ENCODE peak calls at places on chromosomes 2 and 18, in seven cellular contexts. Y is endothelial cell; S is PC-9; U is left cardiac atrium; E is fibroblast of pulmonary artery; P is stimulated activated CD8-positive, alpha-beta memory T cell treated with anti-CD3 and anti-CD28 coated beads, Interleukin-4, amount 100 ng/mL, for 1 hour; A is EH. W is an unnamed sample.

GRCh38 chr2:239781461-239781860 is 243.7 kb downstream of the NDUFA10 start:
- DNase-seq in E (no peak), S (no peak), P (no peak), Y (no peak), U (no peak), A (no peak), W (no peak)

GRCh38 chr2:205802069-205802468 is 119.8 kb downstream of the NRP2 start:
- DNase-seq in A (no peak), E (no peak), P (no peak), U (no peak), S (no peak), Y (no peak), W (no peak)

GRCh38 chr2:22355816-22356433 is 1029.1 kb upstream of the KLHL29 start:
- DNase-seq in S (peak; percentile 25), E (peak; percentile 2), U (peak; percentile 56), Y (peak; percentile 74), P (peak; percentile 2), A (peak; percentile 3), W (no peak)

GRCh38 chr18:58335821-58336220 is 291.8 kb downstream of the NEDD4L start:
- DNase-seq in E (no peak), P (no peak), Y (no peak), U (no peak), S (no peak), A (peak; percentile 22), W (no peak)

GRCh38 chr2:85409719-85410583 is at the start of gene CAPG:
- DNase-seq in A (no peak), E (no peak), Y (no peak), S (peak; percentile 89), U (peak; percentile 60), P (no peak), W (no peak)

GRCh38 chr2:20578895-20579825 is 71.7 kb downstream of the HS1BP3 start:
- DNase-seq in E (peak; percentile 99), Y (peak; percentile 62), A (peak; percentile 99), P (no peak), S (peak; percentile 76), U (peak; percentile 92), W (peak; percentile 84)

GRCh38 chr2:44623622-44624351 is 262.0 kb downstream of the CAMKMT start:
- DNase-seq in E (no peak), Y (no peak), S (no peak), P (no peak), U (no peak), A (no peak), W (no peak)

GRCh38 chr2:70888925-70889715 is 46.6 kb upstream of the ATP6V1B1 start:
- DNase-seq in Y (no peak), U (no peak), S (no peak), P (no peak), A (no peak), E (no peak), W (no peak)

GRCh38 chr2:177161741-177162440 is 50.7 kb upstream of the HNRNPA3 start:
- DNase-seq in E (peak; percentile 56), P (no peak), A (peak; percentile 41), U (no peak), S (peak; percentile 44), Y (no peak), W (no peak)

GRCh38 chr2:127158614-127159290 is 51.8 kb upstream of the BIN1 start:
- DNase-seq in P (no peak), E (no peak), S (no peak), U (no peak), A (no peak), Y (no peak), W (no peak)

GRCh38 chr2:112683550-112684414 is 37.0 kb upstream of the NT5DC4 start:
- DNase-seq in E (no peak), P (no peak), S (peak; percentile 34), A (no peak), Y (peak; percentile 43), U (no peak), W (no peak)

GRCh38 chr2:30374380-30374779 is 72.7 kb upstream of the LCLAT1 start:
- DNase-seq in U (no peak), Y (no peak), P (no peak), A (no peak), S (no peak), E (no peak), W (no peak)

GRCh38 chr2:219912530-219912929 is 285.1 kb downstream of the SLC4A3 start:
- DNase-seq in U (no peak), P (no peak), A (peak; percentile 74), Y (no peak), E (peak; percentile 5), S (no peak), W (no peak)

GRCh38 chr2:69945900-69946299 is 15.5 kb downstream of the ASPRV1 start:
- DNase-seq in S (no peak), Y (no peak), A (no peak), U (no peak), P (no peak), E (no peak), W (no peak)

GRCh38 chr2:197240018-197240712 is 70.4 kb downstream of the ANKRD44 start:
- DNase-seq in U (no peak), S (no peak), E (no peak), A (no peak), P (no peak), Y (no peak), W (no peak)

GRCh38 chr2:240579771-240580614 is 6.5 kb upstream of the CAPN10 start:
- DNase-seq in P (peak; percentile 52), A (peak; percentile 91), S (peak; percentile 97), E (peak; percentile 94), Y (no peak), U (peak; percentile 63), W (no peak)

GRCh38 chr2:207115715-207116364 is 49.9 kb downstream of the KLF7 start:
- DNase-seq in U (no peak), A (peak; percentile 47), P (no peak), E (peak; percentile 63), S (no peak), Y (no peak), W (no peak)

GRCh38 chr2:232473467-232473890 is 14.2 kb downstream of the ECEL1 start:
- DNase-seq in S (no peak), P (no peak), U (peak; percentile 19), A (peak; percentile 14), Y (no peak), E (peak; percentile 21), W (no peak)

GRCh38 chr18:77129150-77129551 is 3.4 kb downstream of the MBP start:
- DNase-seq in E (peak; percentile 91), S (peak; percentile 25), A (peak; percentile 95), U (no peak), P (no peak), Y (no peak), W (no peak)

GRCh38 chr18:40179647-40180175 is 1775.3 kb upstream of the PIK3C3 start:
- DNase-seq in S (no peak), P (no peak), E (peak; percentile 8), A (no peak), U (no peak), Y (no peak), W (no peak)

GRCh38 chr2:240392948-240393830 is 42.3 kb upstream of the GPC1 start:
- DNase-seq in E (no peak), U (peak; percentile 11), P (no peak), S (no peak), A (no peak), Y (no peak), W (no peak)

GRCh38 chr2:105449083-105449482 is 50.2 kb upstream of the FHL2 start:
- DNase-seq in Y (no peak), U (no peak), P (no peak), A (no peak), E (no peak), S (no peak), W (no peak)

GRCh38 chr2:8448822-8449577 is 232.9 kb upstream of the ID2 start:
- DNase-seq in S (no peak), E (no peak), A (no peak), P (no peak), U (no peak), Y (no peak), W (no peak)

GRCh38 chr2:224984641-224985040 is 57.6 kb downstream of the DOCK10 start:
- DNase-seq in A (no peak), E (no peak), Y (no peak), S (no peak), U (no peak), P (no peak), W (no peak)

GRCh38 chr18:42192251-42193248 is 237.5 kb downstream of the PIK3C3 start:
- DNase-seq in S (peak; percentile 8), E (peak; percentile 60), P (no peak), A (no peak), U (no peak), Y (no peak), W (no peak)